ENCODE peak calls at places on chromosomes 3 and 15, in six cellular contexts. N is activated T-helper 1 cell treated with anti-CD3 and anti-CD28 coated beads, Interleukin-12 subunit alpha, Interleukin-12 subunit beta, Interleukin-2, Interleukin-4 antibody, amounts not matched to agents 30 ng/mL and 10 ng/mL and 1 ng/mL, durations not matched to agents 14 hours and 24 hours and 36 hours; Z is T-helper 9 cell; I is skeletal muscle cell; O is GM10248; T is cardiac fibroblast. P is an unnamed sample.

GRCh38 chr15:35925634-35926380 is 379.8 kb upstream of the DPH6 start:
- DNase-seq in N (no peak), T (peak; percentile 10), Z (no peak), I (no peak), O (no peak), P (no peak)

GRCh38 chr3:171116802-171117395 is 90.4 kb upstream of the SLC2A2 start:
- DNase-seq in N (no peak), O (no peak), Z (no peak), I (no peak), T (no peak), P (no peak)

GRCh38 chr15:25693321-25694237 is 169.5 kb downstream of the ATP10A start:
- DNase-seq in I (no peak), N (peak; percentile 5), Z (peak; percentile 6), O (no peak), T (peak; percentile 28), P (peak; percentile 54)

GRCh38 chr3:184315871-184316661 is 1.7 kb downstream of the EIF4G1 start:
- DNase-seq in N (no peak), I (no peak), T (no peak), Z (no peak), O (peak; percentile 19), P (no peak)

GRCh38 chr3:101518421-101518871 is 5.4 kb upstream of the SENP7 start:
- DNase-seq in O (peak; percentile 65), T (no peak), N (peak; percentile 63), I (no peak), Z (peak; percentile 13), P (peak; percentile 20)

GRCh38 chr3:50003216-50003615 is 63.3 kb downstream of the RBM6 start:
- DNase-seq in Z (no peak), N (no peak), I (peak; percentile 5), T (peak; percentile 15), O (no peak), P (no peak)

GRCh38 chr3:160434071-160434470 is 15.5 kb downstream of the TRIM59 start:
- DNase-seq in Z (no peak), N (no peak), O (no peak), T (peak; percentile 63), I (peak; percentile 7), P (no peak)

GRCh38 chr15:40982855-40983254 is 29.6 kb downstream of the CHAC1 start:
- DNase-seq in T (peak; percentile 84), N (no peak), O (no peak), Z (no peak), I (no peak), P (no peak)

GRCh38 chr15:69265347-69265955 is 33.3 kb upstream of the PAQR5 start:
- DNase-seq in Z (no peak), T (peak; percentile 58), O (no peak), I (no peak), N (no peak), P (no peak)

GRCh38 chr3:149151843-149152242 is 22.4 kb downstream of the HPS3 start:
- DNase-seq in N (no peak), I (no peak), O (no peak), T (peak; percentile 54), Z (no peak), P (no peak)

GRCh38 chr3:194117114-194117845 is 18.7 kb upstream of the HES1 start:
- DNase-seq in T (no peak), N (no peak), I (no peak), O (no peak), Z (no peak), P (no peak)

GRCh38 chr15:83698294-83698693 is 44.4 kb downstream of the ADAMTSL3 start:
- DNase-seq in I (peak; percentile 76), Z (no peak), O (no peak), N (no peak), T (peak; percentile 25), P (no peak)

GRCh38 chr15:77907824-77908751 is 169.4 kb downstream of the TBC1D2B start:
- DNase-seq in T (peak; percentile 62), I (no peak), O (peak; percentile 56), N (no peak), Z (peak; percentile 24), P (peak; percentile 64)

GRCh38 chr15:67915374-67916050 is 75.7 kb upstream of the RNU6-1 start:
- DNase-seq in T (peak; percentile 42), I (no peak), Z (no peak), N (no peak), O (no peak), P (no peak)

GRCh38 chr3:16328124-16328523 is 63.1 kb downstream of the OXNAD1 start:
- DNase-seq in O (no peak), I (no peak), N (no peak), T (no peak), Z (no peak), P (no peak)

GRCh38 chr15:80902298-80902801 is 87.3 kb downstream of the MESD start:
- DNase-seq in T (no peak), Z (no peak), N (no peak), O (no peak), I (no peak), P (no peak)

GRCh38 chr3:40741729-40742128 is 217.0 kb downstream of the ZNF621 start:
- DNase-seq in Z (no peak), O (no peak), N (no peak), T (peak; percentile 50), I (peak; percentile 56), P (no peak)

GRCh38 chr15:39685999-39686613 is 96.5 kb downstream of the FSIP1 start:
- DNase-seq in O (peak; percentile 40), Z (peak; percentile 3), N (no peak), I (peak; percentile 13), T (peak; percentile 75), P (peak; percentile 27)

GRCh38 chr15:74173545-74174215 is at the start of gene ISLR:
- DNase-seq in Z (no peak), T (peak; percentile 93), N (no peak), O (no peak), I (no peak), P (no peak)

P was measured in stimulated activated naive CD8-positive, alpha-beta T cell treated with anti-CD3 and anti-CD28 coated beads, Interleukin-15, Interleukin-2, amounts not matched to agents 100 U/mL and 50 U/mL, for 24 hours.